ENCODE peak calls at places on chromosomes 11 and 22, in nine cellular contexts. W, E, F, S, T, X, K, Q and A are unnamed samples.

GRCh38 chr22:44080936-44081853 is 57.1 kb downstream of the PARVB start:
- DNase-seq in F (no peak), X (peak; percentile 29), W (peak; percentile 74), Q (peak; percentile 74), T (peak; percentile 77), E (peak; percentile 73), S (peak; percentile 68), K (peak; percentile 61), A (peak; percentile 62)

GRCh38 chr22:36863281-36863680 is 2.5 kb downstream of the NCF4 start:
- DNase-seq in E (no peak), X (no peak), W (no peak), F (no peak), T (no peak), S (no peak), Q (no peak), K (no peak), A (peak; percentile 84)

GRCh38 chr22:47331750-47332149 is 569.3 kb downstream of the TBC1D22A start:
- DNase-seq in Q (no peak), E (no peak), X (no peak), F (no peak), S (no peak), K (no peak), T (no peak), W (no peak), A (no peak)

GRCh38 chr11:117610045-117610444 is 187.0 kb downstream of the DSCAML1 start:
- DNase-seq in F (no peak), S (peak; percentile 51), W (no peak), T (no peak), E (peak; percentile 27), Q (no peak), K (no peak), X (no peak), A (no peak)

GRCh38 chr22:44450503-44450902 is 47.5 kb downstream of the RTL6 start:
- DNase-seq in Q (no peak), T (no peak), K (no peak), F (no peak), W (no peak), S (no peak), X (no peak), E (no peak), A (no peak)

GRCh38 chr11:68663482-68664010 is 20.8 kb upstream of the GAL start:
- DNase-seq in W (no peak), X (no peak), Q (no peak), K (no peak), E (no peak), T (no peak), F (no peak), S (no peak), A (no peak)

GRCh38 chr11:15072551-15073143 is 746 bp upstream of the CALCB start:
- DNase-seq in E (no peak), W (no peak), Q (no peak), S (no peak), K (no peak), F (no peak), X (no peak), T (no peak), A (no peak)

GRCh38 chr22:45311033-45311531 is 1.3 kb downstream of the FAM118A start:
- DNase-seq in S (no peak), F (no peak), K (no peak), E (no peak), Q (no peak), T (no peak), W (no peak), X (no peak), A (no peak)

GRCh38 chr22:22887621-22888503 is at the start of gene IGLL5:
- DNase-seq in Q (no peak), E (no peak), F (no peak), S (no peak), T (no peak), W (no peak), K (no peak), X (no peak), A (no peak)

GRCh38 chr11:45028921-45029680 is 78.4 kb upstream of the TP53I11 start:
- DNase-seq in T (no peak), Q (no peak), S (no peak), W (no peak), E (no peak), K (no peak), F (no peak), X (no peak), A (no peak)

GRCh38 chr11:114366331-114367243 is 33.7 kb downstream of the C11orf71 start:
- DNase-seq in X (no peak), W (no peak), S (peak; percentile 92), K (no peak), Q (no peak), F (no peak), T (no peak), E (no peak), A (no peak)

GRCh38 chr11:3942956-3943497 is 87.6 kb downstream of the STIM1 start:
- DNase-seq in T (no peak), Q (no peak), F (no peak), W (no peak), X (no peak), S (no peak), E (no peak), K (no peak), A (no peak)

GRCh38 chr22:41094036-41094435 is 1.6 kb downstream of the EP300 start:
- DNase-seq in K (no peak), S (peak; percentile 40), Q (no peak), E (no peak), F (no peak), X (no peak), W (no peak), T (no peak), A (no peak)

GRCh38 chr11:2588809-2589537 is 110.8 kb downstream of the KCNQ1OT1 start:
- DNase-seq in E (no peak), F (no peak), S (no peak), T (peak; percentile 7), W (no peak), X (no peak), K (no peak), Q (peak; percentile 8), A (no peak)

GRCh38 chr11:22192642-22193347 is at the start of gene ANO5:
- DNase-seq in S (no peak), T (peak; percentile 36), X (no peak), F (no peak), W (peak; percentile 34), Q (peak; percentile 83), E (peak; percentile 71), K (peak; percentile 14), A (peak; percentile 14)
- TF ChIP-seq POLR2A in S (no peak), T (no peak), X (no peak), F (no peak), W (peak; percentile 15), Q (peak; percentile 26), E (peak; percentile 52), K (no peak), A (no peak)

DNA sequence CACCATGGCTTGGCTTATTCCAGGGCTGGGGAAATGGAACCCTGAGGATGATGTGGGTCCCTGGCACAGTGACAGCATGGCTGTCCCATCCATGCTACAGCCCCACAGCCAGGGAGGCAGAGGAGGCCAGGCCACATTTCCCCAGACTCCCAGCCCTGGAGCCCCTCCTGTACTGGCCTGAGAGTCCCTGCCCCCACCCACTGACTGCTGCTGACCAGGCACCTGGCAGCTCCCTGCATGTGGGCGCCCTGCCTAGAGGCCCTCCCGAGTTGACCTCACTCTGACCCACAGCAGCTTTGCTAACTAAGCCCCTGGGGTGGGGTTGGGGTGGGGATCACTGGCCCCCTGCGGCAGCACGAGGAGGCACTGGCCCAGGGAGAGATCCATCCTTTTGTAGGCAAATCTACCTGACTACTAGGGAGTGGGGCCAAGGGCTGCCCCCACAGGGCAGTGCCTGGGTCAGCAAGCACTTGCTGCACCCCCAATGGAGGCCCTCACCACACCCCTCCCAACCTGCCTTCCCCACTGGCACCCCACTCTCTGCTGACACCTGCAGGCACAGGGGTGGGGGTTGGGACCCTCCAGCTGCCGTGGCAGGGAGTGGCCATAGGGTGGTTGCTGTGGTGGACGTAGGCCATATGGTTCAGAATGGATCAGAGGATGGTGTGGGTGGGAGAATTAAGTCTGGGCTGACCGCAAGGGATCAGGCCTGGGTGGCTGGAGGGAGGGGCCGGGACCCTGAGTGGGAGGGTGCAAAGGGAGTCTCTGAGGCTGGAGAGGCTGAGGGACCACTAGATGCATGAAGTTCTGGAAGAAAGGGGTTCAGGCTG is 17.4 kb downstream of the ARVCF start:
- DNase-seq in X (no peak), F (no peak), T (no peak), W (no peak), S (no peak), E (no peak), Q (no peak), K (no peak), A (no peak)
- TF ChIP-seq CTCF in X (no peak), F (no peak), T (no peak), W (no peak), S (no peak), E (no peak), Q (no peak), K (no peak), A (no peak)

GRCh38 chr11:119339581-119340334 is 925 bp downstream of the C1QTNF5 start:
- DNase-seq in Q (peak; percentile 71), X (no peak), K (no peak), E (no peak), F (no peak), T (peak; percentile 51), W (peak; percentile 70), S (no peak), A (no peak)

GRCh38 chr11:119340335-119341221 is at the start of gene C1QTNF5:
- DNase-seq in S (peak; percentile 57), X (no peak), K (peak; percentile 76), W (peak; percentile 87), Q (peak; percentile 70), E (no peak), T (peak; percentile 70), F (no peak), A (peak; percentile 79)

GRCh38 chr11:119338318-119338890 is 2.3 kb downstream of the C1QTNF5 start:
- DNase-seq in E (peak; percentile 82), K (peak; percentile 52), S (no peak), F (no peak), W (peak; percentile 74), X (peak; percentile 39), Q (peak; percentile 74), T (no peak), A (no peak)

GRCh38 chr11:119337581-119338317 is 2.9 kb downstream of the C1QTNF5 start:
- DNase-seq in X (no peak), F (no peak), K (no peak), Q (no peak), T (no peak), E (no peak), S (peak; percentile 90), W (no peak), A (no peak)

DNA sequence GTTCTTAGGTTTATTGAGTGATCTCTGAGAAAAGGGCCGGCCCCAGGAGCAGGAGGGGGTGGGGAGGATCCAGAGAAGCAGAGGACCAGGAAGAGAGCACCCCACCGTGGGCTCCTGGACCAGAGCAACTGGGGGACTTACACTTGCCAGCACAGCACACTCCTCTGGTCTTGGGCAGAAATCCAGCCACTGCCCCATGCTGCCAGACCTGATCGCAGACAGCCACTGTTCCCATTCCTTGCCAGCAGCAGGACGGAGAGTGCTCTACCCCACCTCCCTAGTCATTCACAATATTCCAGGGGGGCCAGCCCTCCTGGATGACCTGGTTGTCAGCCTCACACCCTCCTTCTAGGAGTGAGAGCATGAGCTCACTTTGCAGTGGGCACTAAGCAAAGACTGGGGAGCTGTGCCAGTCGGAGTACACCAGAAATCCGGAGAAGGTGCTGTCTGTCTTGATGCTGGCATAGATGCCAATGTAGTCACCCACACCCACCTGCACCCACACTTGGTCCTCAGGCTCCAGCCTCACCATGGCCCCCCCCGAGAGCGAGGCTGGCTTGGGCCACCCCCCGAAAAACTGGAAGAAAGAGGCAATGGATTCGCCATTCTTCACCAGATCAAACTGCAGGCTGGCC is 1.6 kb downstream of the C1QTNF5 start:
- DNase-seq in W (no peak), T (no peak), F (no peak), X (no peak), K (no peak), Q (no peak), E (no peak), S (no peak), A (no peak)
- H3K4me3 ChIP-seq in W (peak overlapping the region; percentile 49), T (peak overlapping the region; percentile 53), F (peak overlapping the region; percentile 74), X (no peak overlapping the region), K (peak overlapping the region; percentile 53), Q (no peak overlapping the region), E (no peak overlapping the region), S (peak overlapping the region; percentile 49), A (no peak overlapping the region)

GRCh38 chr11:72752088-72752914 is at the start of gene ARAP1:
- DNase-seq in E (peak; percentile 91), Q (peak; percentile 70), F (peak; percentile 34), X (peak; percentile 39), T (peak; percentile 69), K (peak; percentile 47), W (peak; percentile 77), S (peak; percentile 59), A (peak; percentile 54)
- TF ChIP-seq POLR2A in E (no peak), Q (no peak), F (no peak), X (peak; percentile 23), T (no peak), K (no peak), W (no peak), S (peak; percentile 74), A (no peak)